ENCODE peak calls at places on chromosomes 7 and 10, in nine cellular contexts. E, B, V, C, Z, R, A, G and K are unnamed samples.

GRCh38 chr10:32144817-32145688 is 88.8 kb upstream of the KIF5B start:
- DNase-seq in B (no peak), A (no peak), E (no peak), Z (no peak), C (no peak), G (no peak), V (no peak), R (no peak), K (no peak)

GRCh38 chr10:133030791-133031190 is 56.9 kb upstream of the ADGRA1 start:
- DNase-seq in C (no peak), B (no peak), G (no peak), V (no peak), R (no peak), E (no peak), Z (no peak), A (no peak), K (no peak)

GRCh38 chr10:48289652-48290238 is 15.2 kb upstream of the FRMPD2 start:
- DNase-seq in G (peak), E (no peak), V (peak), A (peak), C (peak), R (peak), B (peak), Z (peak), K (no peak)

GRCh38 chr7:157138101-157138423 is 664 bp upstream of the UBE3C start:
- DNase-seq in R (no peak), C (no peak), V (no peak), G (no peak), Z (no peak), E (no peak), A (no peak), B (no peak), K (no peak)

GRCh38 chr10:78913219-78914059 is 155.3 kb upstream of the ZMIZ1 start:
- DNase-seq in A (no peak), Z (peak), V (no peak), B (peak), E (no peak), C (peak), R (no peak), G (peak), K (no peak)

GRCh38 chr10:18195060-18195799 is 55.0 kb downstream of the CACNB2 start:
- DNase-seq in B (no peak), E (no peak), V (peak), Z (no peak), A (peak), R (no peak), G (no peak), C (no peak), K (no peak)

GRCh38 chr7:128020161-128020560 is 11.1 kb downstream of the LRRC4 start:
- DNase-seq in E (no peak), B (no peak), A (no peak), C (peak), G (no peak), R (no peak), V (no peak), Z (peak), K (no peak)

GRCh38 chr7:74033372-74034311 is 5.7 kb downstream of the ELN start:
- DNase-seq in V (no peak), E (peak), C (peak), G (peak), Z (no peak), R (peak), A (peak), B (peak), K (peak)

GRCh38 chr7:21198929-21199328 is 229.0 kb upstream of the SP4 start:
- DNase-seq in A (no peak), G (no peak), V (no peak), C (no peak), Z (no peak), B (no peak), E (no peak), R (no peak), K (no peak)

GRCh38 chr10:73806176-73806950 is 5.0 kb downstream of the NDST2 start:
- DNase-seq in R (peak), C (no peak), A (no peak), Z (no peak), V (no peak), B (no peak), G (no peak), E (no peak), K (no peak)
- TF ChIP-seq CTCF in R (no peak), C (no peak), A (no peak), Z (no peak), V (no peak), B (no peak), G (no peak), E (no peak), K (no peak)

GRCh38 chr7:277228-277627 is 12.7 kb upstream of the FOXL3 start:
- DNase-seq in C (no peak), E (no peak), V (no peak), G (no peak), A (no peak), Z (no peak), B (no peak), R (no peak), K (no peak)

GRCh38 chr7:276230-276835 is 13.6 kb upstream of the FOXL3 start:
- DNase-seq in E (no peak), G (no peak), Z (no peak), B (no peak), A (no peak), R (peak), V (no peak), C (no peak), K (no peak)

GRCh38 chr7:280461-280860 is 9.5 kb upstream of the FOXL3 start:
- DNase-seq in R (peak), A (no peak), Z (no peak), E (no peak), V (no peak), B (no peak), G (no peak), C (no peak), K (no peak)

GRCh38 chr7:279821-280220 is 10.1 kb upstream of the FOXL3 start:
- DNase-seq in Z (no peak), A (no peak), C (no peak), B (no peak), E (no peak), R (peak), V (no peak), G (no peak), K (no peak)

DNA sequence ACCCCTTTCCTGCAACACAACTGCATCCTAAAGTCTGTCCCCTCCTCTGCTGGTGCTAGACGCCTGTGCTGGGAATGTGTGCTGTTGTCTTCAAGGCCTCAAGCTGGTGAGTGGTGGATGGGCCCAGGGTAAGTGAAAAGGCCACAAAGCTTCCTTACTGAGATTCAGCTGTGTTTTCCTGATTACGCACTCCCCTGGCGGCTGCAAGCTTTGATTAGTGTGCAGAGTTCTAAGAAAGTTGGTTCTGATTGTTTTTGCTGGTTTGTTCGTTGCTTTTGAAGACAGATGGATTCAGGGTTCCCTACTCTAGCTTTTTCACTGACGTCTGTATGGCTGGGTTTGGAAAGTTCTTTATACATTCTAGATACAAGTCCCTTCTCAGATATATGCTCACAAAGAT is 11.9 kb upstream of the FOXL3 start:
- DNase-seq in B (no peak), G (no peak), C (no peak), V (no peak), E (no peak), R (peak), Z (no peak), A (no peak), K (no peak)
- H3K27ac ChIP-seq in B (no peak), G (no peak), C (no peak), V (no peak), E (no peak), R (no peak), Z (no peak), A (no peak), K (no peak)

GRCh38 chr7:131583430-131583829 is 27.0 kb upstream of the PODXL start:
- DNase-seq in B (no peak), R (no peak), Z (no peak), C (no peak), A (no peak), G (no peak), V (no peak), E (no peak), K (no peak)

GRCh38 chr7:131578602-131579001 is 22.2 kb upstream of the PODXL start:
- DNase-seq in E (no peak), G (no peak), Z (no peak), B (no peak), V (no peak), C (no peak), A (no peak), R (no peak), K (no peak)

GRCh38 chr7:131586759-131587158 is 30.3 kb upstream of the PODXL start:
- DNase-seq in Z (no peak), A (no peak), V (no peak), G (no peak), C (no peak), E (no peak), R (no peak), B (no peak), K (no peak)

GRCh38 chr7:131586259-131586658 is 29.8 kb upstream of the PODXL start:
- DNase-seq in V (no peak), C (no peak), G (no peak), A (no peak), E (no peak), B (no peak), R (peak), Z (no peak), K (no peak)

DNA sequence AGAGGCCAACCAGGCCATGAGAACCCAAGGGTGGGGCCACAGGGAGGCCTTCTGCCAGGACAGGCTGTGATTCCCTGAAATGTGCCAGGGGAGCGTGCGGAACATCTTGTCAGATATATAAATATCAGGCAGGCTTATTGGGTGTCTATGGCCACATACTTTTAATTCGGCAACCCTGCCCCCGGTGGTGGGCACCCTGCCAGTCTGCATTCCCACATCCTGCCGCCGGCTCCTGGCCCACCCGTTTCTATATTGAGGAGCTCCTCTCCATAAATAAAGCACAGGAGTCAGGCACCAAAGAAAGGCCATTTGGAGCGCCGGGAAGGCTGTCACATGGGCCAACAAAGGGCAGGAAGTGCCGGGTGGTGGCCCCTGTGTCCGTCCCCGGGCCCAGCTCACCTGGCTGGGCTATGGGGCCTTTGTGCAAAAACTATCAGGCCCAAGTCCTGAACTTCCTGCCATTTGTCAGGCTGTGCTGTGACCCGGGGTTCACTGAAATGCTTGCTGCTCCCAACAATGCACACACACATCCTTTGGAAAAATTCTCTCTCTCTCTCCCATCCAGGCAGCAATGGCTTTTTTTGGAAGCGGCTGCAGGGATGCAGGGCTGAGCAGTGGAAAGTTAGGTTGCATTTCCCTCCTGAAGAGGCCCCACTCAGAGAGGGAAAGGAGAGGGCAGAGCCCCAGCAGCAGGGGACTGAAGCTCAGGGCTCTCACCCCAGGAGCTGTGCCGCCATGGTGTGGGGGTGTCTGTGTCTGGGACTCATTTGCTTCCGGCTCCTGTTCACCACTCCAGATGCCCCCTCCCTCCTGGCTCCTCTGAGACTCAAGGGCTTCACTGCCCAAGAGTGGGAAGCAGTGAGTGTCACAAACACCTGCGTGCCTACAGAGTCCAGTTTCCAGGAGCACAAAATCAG is 25.1 kb upstream of the PODXL start:
- DNase-seq in V (no peak), B (peak), A (no peak), G (no peak), R (peak), Z (no peak), E (no peak), C (no peak), K (no peak)
- TF ChIP-seq CTCF in V (no peak), B (no peak), A (no peak), G (no peak), R (peak), Z (no peak), E (no peak), C (peak), K (no peak)

GRCh38 chr7:95632609-95633008 is 36.3 kb upstream of the PDK4 start:
- DNase-seq in V (peak), A (no peak), C (no peak), E (no peak), B (no peak), G (no peak), R (no peak), Z (no peak), K (peak)
- H3K27ac ChIP-seq in V (no peak), A (no peak), C (no peak), E (peak), B (no peak), G (no peak), R (no peak), Z (no peak), K (peak)

GRCh38 chr7:80175744-80176143 is 41.1 kb downstream of the GNAI1 start:
- DNase-seq in V (no peak), Z (no peak), E (no peak), C (no peak), B (no peak), G (no peak), R (no peak), A (no peak), K (no peak)
- TF ChIP-seq CTCF in V (no peak), Z (no peak), E (no peak), C (no peak), B (no peak), G (no peak), R (no peak), A (no peak), K (no peak)